ENCODE peak calls at places on chromosomes 3 and 15, in six cellular contexts. D is AG04450, C is GM23248, H is uterus, W is myocyte, Z is occipital lobe. Y is an unnamed sample.

GRCh38 chr15:88894348-88894818 is 961 bp downstream of the HAPLN3 start:
- DNase-seq in D (no peak), C (peak; percentile 40), H (no peak), W (no peak), Z (no peak), Y (peak; percentile 61)

GRCh38 chr15:68676011-68676605 is 97.3 kb downstream of the CORO2B start:
- DNase-seq in D (no peak), C (no peak), H (peak; percentile 11), W (peak; percentile 22), Z (no peak), Y (no peak)

GRCh38 chr3:57555316-57555715 is 758 bp upstream of the PDE12 start:
- DNase-seq in D (no peak), C (peak; percentile 31), H (no peak), W (peak; percentile 22), Z (no peak), Y (no peak)

GRCh38 chr15:64898406-64898805 is 13.3 kb upstream of the ANKDD1A start:
- DNase-seq in D (no peak), C (no peak), H (no peak), W (no peak), Z (no peak), Y (no peak)

GRCh38 chr3:46856576-46857471 is 6.4 kb downstream of the MYL3 start:
- DNase-seq in D (no peak), C (no peak), H (peak; percentile 8), W (no peak), Z (no peak), Y (no peak)

GRCh38 chr15:40295297-40295696 is 12.4 kb upstream of the ANKRD63 start:
- DNase-seq in D (no peak), C (no peak), H (no peak), W (no peak), Z (no peak), Y (no peak)

GRCh38 chr3:15120986-15121385 is 22.0 kb upstream of the RBSN start:
- DNase-seq in D (no peak), C (no peak), H (no peak), W (no peak), Z (no peak), Y (no peak)

GRCh38 chr3:72245183-72245811 is 460.3 kb upstream of the PROK2 start:
- DNase-seq in D (no peak), C (peak; percentile 35), H (peak; percentile 64), W (peak; percentile 71), Z (peak; percentile 70), Y (no peak)

GRCh38 chr3:11201246-11202024 is 47.1 kb downstream of the HRH1 start:
- DNase-seq in D (no peak), C (peak; percentile 45), H (peak; percentile 67), W (no peak), Z (no peak), Y (no peak)

GRCh38 chr3:179842061-179842460 is 189.2 kb downstream of the USP13 start:
- DNase-seq in D (no peak), C (no peak), H (no peak), W (no peak), Z (no peak), Y (no peak)

GRCh38 chr15:78930577-78931388 is 14.1 kb downstream of the CTSH start:
- DNase-seq in D (peak; percentile 49), C (peak; percentile 98), H (no peak), W (peak; percentile 93), Z (no peak), Y (no peak)

GRCh38 chr3:59540696-59541095 is 490.9 kb upstream of the CFAP20DC start:
- DNase-seq in D (no peak), C (no peak), H (no peak), W (no peak), Z (no peak), Y (no peak)

GRCh38 chr15:74252291-74253080 is 16.4 kb downstream of the CCDC33 start:
- DNase-seq in D (no peak), C (peak; percentile 85), H (no peak), W (peak; percentile 30), Z (no peak), Y (no peak)

GRCh38 chr3:10189557-10190374 is 25.0 kb downstream of the IRAK2 start:
- DNase-seq in D (no peak), C (peak; percentile 81), H (peak; percentile 85), W (peak; percentile 87), Z (peak; percentile 78), Y (peak; percentile 74)

GRCh38 chr15:89112341-89112971 is 24.2 kb downstream of the ABHD2 start:
- DNase-seq in D (no peak), C (peak; percentile 58), H (no peak), W (peak; percentile 89), Z (no peak), Y (no peak)

GRCh38 chr15:40853241-40853890 is 9.5 kb downstream of the SPINT1 start:
- DNase-seq in D (no peak), C (no peak), H (no peak), W (no peak), Z (no peak), Y (no peak)

GRCh38 chr15:85013785-85014184 is 32.1 kb downstream of the PDE8A start:
- DNase-seq in D (no peak), C (no peak), H (no peak), W (no peak), Z (no peak), Y (no peak)

Y was measured in A673.